ENCODE peak calls at places on chromosomes 16 and 17, in six cellular contexts. S is IMR-90, X is neuronal stem cell, J is H9, V is trophoblast cell, F is H1. P is an unnamed sample.

GRCh38 chr17:13631541-13631940 is 29.8 kb upstream of the HS3ST3A1 start:
- DNase-seq in S (no peak), X (no peak), J (no peak), V (peak), F (no peak), P (no peak)

GRCh38 chr16:27225536-27226360 is 22.4 kb downstream of the KDM8 start:
- DNase-seq in S (no peak), X (no peak), J (no peak), V (no peak), F (no peak), P (no peak)

GRCh38 chr16:27455700-27456099 is 53.7 kb downstream of the IL21R start:
- DNase-seq in S (no peak), X (no peak), J (no peak), V (no peak), F (no peak), P (no peak)

GRCh38 chr16:81366316-81366932 is 51.7 kb downstream of the GAN start:
- DNase-seq in S (peak), X (peak), J (no peak), V (peak), F (no peak), P (peak)

GRCh38 chr17:68807998-68808772 is 147.0 kb downstream of the ABCA8 start:
- DNase-seq in S (peak), X (no peak), J (no peak), V (no peak), F (no peak), P (peak)

GRCh38 chr16:87199901-87200300 is 117.3 kb downstream of the C16orf95 start:
- DNase-seq in S (no peak), X (no peak), J (no peak), V (no peak), F (no peak), P (no peak)

GRCh38 chr17:38509008-38509771 is 80.9 kb downstream of the ARHGAP23 start:
- DNase-seq in S (peak), X (peak), J (peak), V (peak), F (peak), P (peak)

GRCh38 chr17:79174905-79175856 is 100.6 kb downstream of the ENGASE start:
- DNase-seq in S (no peak), X (no peak), J (no peak), V (no peak), F (no peak), P (no peak)

GRCh38 chr16:13439766-13440165 is 480.2 kb upstream of the ERCC4 start:
- DNase-seq in S (no peak), X (no peak), J (no peak), V (no peak), F (no peak), P (no peak)

DNA sequence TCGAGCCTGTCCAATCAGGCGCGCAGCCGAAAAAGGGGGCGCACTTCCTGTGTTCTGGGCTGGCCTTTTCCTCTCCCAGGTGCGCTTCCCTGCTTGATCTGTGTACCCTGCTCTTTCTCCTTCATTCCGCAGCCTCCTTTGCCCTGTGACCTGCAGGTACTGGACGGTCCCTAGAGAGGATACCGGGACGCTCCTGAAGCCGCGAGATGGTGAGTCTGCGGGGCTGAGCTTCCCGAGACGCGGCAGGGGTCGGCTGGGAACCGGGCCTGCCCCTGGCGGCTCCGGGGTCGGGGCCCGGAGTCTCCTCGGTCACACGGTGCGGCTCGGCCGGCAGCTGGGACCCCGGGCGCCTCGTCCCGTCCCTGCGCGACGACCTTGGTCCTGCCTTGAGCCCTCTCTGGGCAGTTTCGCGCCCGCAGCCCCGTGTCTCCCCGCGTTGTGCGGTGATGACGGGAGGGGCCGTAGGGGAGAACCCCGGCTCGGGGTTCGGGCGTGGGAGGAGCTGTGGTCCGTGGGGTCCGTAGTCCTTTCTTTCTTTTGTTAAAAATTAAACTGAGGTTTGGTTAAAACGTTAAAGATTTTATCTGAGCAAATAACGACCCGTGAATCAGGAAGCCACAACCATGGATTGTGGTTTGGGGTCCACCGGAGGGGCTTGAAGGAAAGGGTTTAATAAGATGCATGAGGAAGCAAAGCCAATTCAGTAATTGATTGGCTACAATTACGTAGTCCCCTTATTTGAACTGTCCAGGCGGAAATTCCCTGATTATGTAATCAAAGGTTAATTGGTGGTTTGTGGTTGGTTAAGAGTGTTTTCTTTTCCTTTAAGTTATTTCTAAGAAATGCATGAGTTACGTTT is 172.8 kb upstream of the ZNF267 start:
- DNase-seq in S (peak), X (peak), J (no peak), V (no peak), F (peak), P (peak)
- H3K23ac ChIP-seq in S (no peak), X (peak), J (no peak), V (no peak), F (no peak), P (peak)

GRCh38 chr17:6502871-6503509 is 53.4 kb downstream of the PITPNM3 start:
- DNase-seq in S (no peak), X (no peak), J (peak), V (no peak), F (no peak), P (no peak)
- H3K14ac ChIP-seq in S (no peak), X (no peak), J (no peak), V (no peak), F (no peak), P (no peak)

GRCh38 chr17:33684714-33685113 is 391.6 kb upstream of the ASIC2 start:
- DNase-seq in S (no peak), X (no peak), J (no peak), V (no peak), F (no peak), P (no peak)

GRCh38 chr17:33680479-33680878 is 387.4 kb upstream of the ASIC2 start:
- DNase-seq in S (no peak), X (no peak), J (no peak), V (no peak), F (no peak), P (no peak)

GRCh38 chr17:33686171-33686570 is 393.1 kb upstream of the ASIC2 start:
- DNase-seq in S (no peak), X (no peak), J (peak), V (no peak), F (peak), P (no peak)

GRCh38 chr17:33687831-33688230 is 394.7 kb upstream of the ASIC2 start:
- DNase-seq in S (no peak), X (no peak), J (no peak), V (no peak), F (no peak), P (no peak)

DNA sequence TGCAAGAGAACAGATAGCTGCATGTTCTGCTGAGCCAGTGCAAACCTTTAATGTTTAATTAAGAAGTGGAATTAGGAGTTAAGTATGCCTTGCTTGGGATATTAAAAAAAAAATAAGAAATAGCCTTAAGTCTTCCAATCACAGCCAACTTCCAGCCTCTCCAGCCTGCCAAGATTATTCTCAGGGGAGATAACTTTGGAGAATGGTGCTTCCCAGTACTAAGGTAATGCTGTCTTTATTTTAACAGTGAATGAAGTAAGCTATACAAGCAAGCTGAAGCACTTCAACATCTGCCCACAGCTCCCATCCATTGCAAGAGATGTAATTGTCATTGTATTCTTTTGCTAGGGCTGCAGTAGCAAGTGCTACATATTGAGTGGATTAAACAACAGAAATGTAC is 389.5 kb upstream of the ASIC2 start:
- DNase-seq in S (no peak), X (no peak), J (no peak), V (no peak), F (no peak), P (no peak)
- H4K8ac ChIP-seq in S (no peak), X (no peak), J (no peak), V (no peak), F (no peak), P (no peak)

GRCh38 chr17:63431939-63432804 is 13.9 kb downstream of the CYB561 start:
- DNase-seq in S (peak), X (no peak), J (no peak), V (no peak), F (no peak), P (peak)
- H3K23ac ChIP-seq in S (peak), X (no peak), J (no peak), V (no peak), F (no peak), P (no peak)

DNA sequence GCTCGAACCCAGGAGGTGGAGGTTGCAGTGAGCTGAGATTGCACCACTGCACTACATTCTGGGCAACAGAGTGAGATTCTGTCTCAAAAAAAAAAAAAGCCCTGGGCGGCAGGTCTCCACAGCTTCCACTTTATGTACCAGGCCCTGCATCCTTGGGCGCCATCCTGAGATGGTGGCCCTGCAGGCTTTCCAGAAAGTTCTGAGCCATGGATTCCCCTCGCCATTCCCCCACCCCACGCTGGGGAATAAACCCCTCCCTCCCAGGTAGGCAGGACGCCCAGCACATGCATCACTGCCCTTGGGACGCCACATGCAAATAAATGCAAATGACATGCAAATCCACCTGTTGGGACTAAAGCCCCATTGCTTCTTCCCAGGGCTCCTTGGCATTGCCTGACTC is 13.8 kb upstream of the ZNF469 start:
- DNase-seq in S (no peak), X (no peak), J (no peak), V (no peak), F (no peak), P (no peak)
- H3K14ac ChIP-seq in S (no peak), X (no peak), J (no peak), V (no peak), F (no peak), P (no peak)

P was measured in mesenchymal stem cell.